ENCODE peak calls at places on chromosome 18, in eight cellular contexts. One of them, this sample, is unnamed.

GRCh38 chr18:10403675-10404074 is 50.8 kb upstream of the APCDD1 start:
- DNase-seq in NB4: no peak
- DNase-seq in HFF-Myc: no peak
- DNase-seq in psoas muscle: no peak
- DNase-seq in cardiac fibroblast: no peak
- DNase-seq in MCF 10A: no peak
- DNase-seq in GM12878: no peak
- DNase-seq in IMR-90: no peak
- DNase-seq in this sample: no peak

GRCh38 chr18:9017170-9017899 is 85.2 kb upstream of the NDUFV2 start:
- DNase-seq in GM12878: peak; percentile 20
- DNase-seq in cardiac fibroblast: peak; percentile 89
- DNase-seq in HFF-Myc: peak; percentile 78
- DNase-seq in psoas muscle: peak; percentile 88
- DNase-seq in NB4: peak; percentile 96
- DNase-seq in MCF 10A: peak; percentile 94
- DNase-seq in IMR-90: peak; percentile 94
- DNase-seq in this sample: peak; percentile 62

GRCh38 chr18:63844254-63844653 is 43.3 kb upstream of the SERPINB2 start:
- DNase-seq in MCF 10A: peak; percentile 68
- DNase-seq in HFF-Myc: peak; percentile 56
- DNase-seq in psoas muscle: no peak
- DNase-seq in cardiac fibroblast: peak; percentile 48
- DNase-seq in NB4: peak; percentile 62
- DNase-seq in IMR-90: peak; percentile 67
- DNase-seq in GM12878: no peak
- DNase-seq in this sample: no peak

GRCh38 chr18:32802606-32803451 is 30.0 kb upstream of the KLHL14 start:
- DNase-seq in GM12878: no peak
- DNase-seq in MCF 10A: no peak
- DNase-seq in IMR-90: no peak
- DNase-seq in psoas muscle: no peak
- DNase-seq in HFF-Myc: no peak
- DNase-seq in NB4: no peak
- DNase-seq in cardiac fibroblast: no peak
- DNase-seq in this sample: no peak

GRCh38 chr18:44733069-44733753 is 52.5 kb downstream of the SETBP1 start:
- DNase-seq in GM12878: no peak
- DNase-seq in MCF 10A: peak; percentile 83
- DNase-seq in psoas muscle: no peak
- DNase-seq in cardiac fibroblast: peak; percentile 47
- DNase-seq in IMR-90: peak; percentile 86
- DNase-seq in NB4: peak; percentile 87
- DNase-seq in HFF-Myc: peak; percentile 30
- DNase-seq in this sample: no peak

GRCh38 chr18:73668051-73668450 is 479.6 kb downstream of the FBXO15 start:
- DNase-seq in IMR-90: no peak
- DNase-seq in HFF-Myc: no peak
- DNase-seq in NB4: no peak
- DNase-seq in GM12878: no peak
- DNase-seq in MCF 10A: no peak
- DNase-seq in cardiac fibroblast: no peak
- DNase-seq in psoas muscle: no peak
- DNase-seq in this sample: no peak

GRCh38 chr18:3726241-3726951 is 276.4 kb downstream of the TGIF1 start:
- DNase-seq in HFF-Myc: no peak
- DNase-seq in psoas muscle: no peak
- DNase-seq in GM12878: no peak
- DNase-seq in MCF 10A: no peak
- DNase-seq in IMR-90: no peak
- DNase-seq in NB4: no peak
- DNase-seq in cardiac fibroblast: no peak
- DNase-seq in this sample: no peak

GRCh38 chr18:24027156-24027555 is 12.6 kb downstream of the TTC39C start:
- DNase-seq in cardiac fibroblast: peak; percentile 95
- DNase-seq in MCF 10A: peak; percentile 95
- DNase-seq in IMR-90: peak; percentile 93
- DNase-seq in HFF-Myc: no peak
- DNase-seq in GM12878: no peak
- DNase-seq in NB4: peak; percentile 73
- DNase-seq in psoas muscle: peak; percentile 72
- DNase-seq in this sample: no peak

GRCh38 chr18:47969851-47970250 is 39.4 kb upstream of the SMAD2 start:
- DNase-seq in MCF 10A: peak; percentile 64
- DNase-seq in NB4: peak; percentile 82
- DNase-seq in IMR-90: no peak
- DNase-seq in HFF-Myc: no peak
- DNase-seq in cardiac fibroblast: peak; percentile 9
- DNase-seq in psoas muscle: no peak
- DNase-seq in GM12878: no peak
- DNase-seq in this sample: no peak

GRCh38 chr18:42437001-42437400 is 482.0 kb downstream of the PIK3C3 start:
- DNase-seq in HFF-Myc: no peak
- DNase-seq in psoas muscle: no peak
- DNase-seq in IMR-90: no peak
- DNase-seq in MCF 10A: no peak
- DNase-seq in GM12878: no peak
- DNase-seq in NB4: no peak
- DNase-seq in cardiac fibroblast: no peak
- DNase-seq in this sample: no peak

GRCh38 chr18:58361212-58361611 is 267.7 kb downstream of the ALPK2 start:
- DNase-seq in MCF 10A: no peak
- DNase-seq in GM12878: no peak
- DNase-seq in IMR-90: peak; percentile 27
- DNase-seq in psoas muscle: no peak
- DNase-seq in HFF-Myc: no peak
- DNase-seq in NB4: no peak
- DNase-seq in cardiac fibroblast: peak; percentile 56
- DNase-seq in this sample: no peak

GRCh38 chr18:58363767-58364540 is 264.9 kb downstream of the ALPK2 start:
- DNase-seq in psoas muscle: no peak
- DNase-seq in GM12878: no peak
- DNase-seq in HFF-Myc: no peak
- DNase-seq in MCF 10A: peak; percentile 27
- DNase-seq in NB4: no peak
- DNase-seq in IMR-90: peak; percentile 70
- DNase-seq in cardiac fibroblast: peak; percentile 18
- DNase-seq in this sample: no peak

GRCh38 chr18:58364867-58365533 is 263.9 kb downstream of the ALPK2 start:
- DNase-seq in NB4: no peak
- DNase-seq in GM12878: no peak
- DNase-seq in IMR-90: peak; percentile 68
- DNase-seq in psoas muscle: no peak
- DNase-seq in MCF 10A: peak; percentile 16
- DNase-seq in cardiac fibroblast: no peak
- DNase-seq in HFF-Myc: no peak
- DNase-seq in this sample: no peak

GRCh38 chr18:58362027-58362575 is 266.8 kb downstream of the ALPK2 start:
- DNase-seq in cardiac fibroblast: peak; percentile 95
- DNase-seq in HFF-Myc: peak; percentile 62
- DNase-seq in MCF 10A: peak; percentile 86
- DNase-seq in IMR-90: peak; percentile 97
- DNase-seq in psoas muscle: no peak
- DNase-seq in GM12878: no peak
- DNase-seq in NB4: no peak
- DNase-seq in this sample: no peak

DNA sequence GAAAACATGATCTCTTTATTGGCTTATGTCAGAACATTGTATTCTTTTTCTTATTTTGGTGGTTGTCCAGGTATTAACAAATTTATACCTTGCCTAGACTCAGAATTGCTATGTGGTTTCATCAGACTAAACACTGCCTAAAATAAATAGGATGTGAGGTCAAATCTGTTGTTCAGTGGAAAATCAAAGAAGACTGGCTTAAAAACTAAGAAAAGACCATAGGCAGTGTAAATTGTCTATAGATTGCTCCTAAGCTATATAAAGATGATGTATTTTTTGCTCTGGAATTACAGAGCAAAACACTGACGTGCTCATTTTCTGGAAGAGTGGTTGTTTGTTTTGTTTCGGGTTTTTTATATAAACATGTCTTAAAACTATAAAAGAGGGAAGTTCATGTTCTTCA is 266.1 kb downstream of the ALPK2 start:
- DNase-seq in cardiac fibroblast: no peak
- DNase-seq in GM12878: no peak
- DNase-seq in IMR-90: peak; percentile 51
- DNase-seq in NB4: no peak
- DNase-seq in MCF 10A: no peak
- DNase-seq in HFF-Myc: no peak
- DNase-seq in psoas muscle: no peak
- DNase-seq in this sample: no peak
- TF ChIP-seq CTCF in cardiac fibroblast: no peak
- TF ChIP-seq CTCF in GM12878: no peak
- TF ChIP-seq CTCF in IMR-90: no peak
- TF ChIP-seq CTCF in NB4: no peak
- TF ChIP-seq CTCF in MCF 10A: no peak
- TF ChIP-seq CTCF in HFF-Myc: no peak
- TF ChIP-seq CTCF in psoas muscle: no peak
- TF ChIP-seq CTCF in this sample: no peak

GRCh38 chr18:79826966-79827365 is 29.2 kb downstream of the KCNG2 start:
- DNase-seq in IMR-90: no peak
- DNase-seq in cardiac fibroblast: no peak
- DNase-seq in HFF-Myc: no peak
- DNase-seq in MCF 10A: no peak
- DNase-seq in NB4: no peak
- DNase-seq in psoas muscle: no peak
- DNase-seq in GM12878: no peak
- DNase-seq in this sample: no peak
- TF ChIP-seq CTCF in IMR-90: no peak
- TF ChIP-seq CTCF in cardiac fibroblast: no peak
- TF ChIP-seq CTCF in HFF-Myc: no peak
- TF ChIP-seq CTCF in MCF 10A: no peak
- TF ChIP-seq CTCF in NB4: no peak
- TF ChIP-seq CTCF in psoas muscle: no peak
- TF ChIP-seq CTCF in GM12878: no peak
- TF ChIP-seq CTCF in this sample: no peak

GRCh38 chr18:37484893-37485834 is 80.4 kb downstream of the CELF4 start:
- DNase-seq in psoas muscle: no peak
- DNase-seq in cardiac fibroblast: peak; percentile 59
- DNase-seq in NB4: no peak
- DNase-seq in MCF 10A: no peak
- DNase-seq in GM12878: no peak
- DNase-seq in HFF-Myc: no peak
- DNase-seq in IMR-90: peak; percentile 5
- DNase-seq in this sample: no peak
- TF ChIP-seq CTCF in psoas muscle: peak; percentile 45
- TF ChIP-seq CTCF in cardiac fibroblast: no peak
- TF ChIP-seq CTCF in NB4: no peak
- TF ChIP-seq CTCF in MCF 10A: no peak
- TF ChIP-seq CTCF in GM12878: no peak
- TF ChIP-seq CTCF in HFF-Myc: no peak
- TF ChIP-seq CTCF in IMR-90: peak; percentile 32
- TF ChIP-seq CTCF in this sample: no peak

DNA sequence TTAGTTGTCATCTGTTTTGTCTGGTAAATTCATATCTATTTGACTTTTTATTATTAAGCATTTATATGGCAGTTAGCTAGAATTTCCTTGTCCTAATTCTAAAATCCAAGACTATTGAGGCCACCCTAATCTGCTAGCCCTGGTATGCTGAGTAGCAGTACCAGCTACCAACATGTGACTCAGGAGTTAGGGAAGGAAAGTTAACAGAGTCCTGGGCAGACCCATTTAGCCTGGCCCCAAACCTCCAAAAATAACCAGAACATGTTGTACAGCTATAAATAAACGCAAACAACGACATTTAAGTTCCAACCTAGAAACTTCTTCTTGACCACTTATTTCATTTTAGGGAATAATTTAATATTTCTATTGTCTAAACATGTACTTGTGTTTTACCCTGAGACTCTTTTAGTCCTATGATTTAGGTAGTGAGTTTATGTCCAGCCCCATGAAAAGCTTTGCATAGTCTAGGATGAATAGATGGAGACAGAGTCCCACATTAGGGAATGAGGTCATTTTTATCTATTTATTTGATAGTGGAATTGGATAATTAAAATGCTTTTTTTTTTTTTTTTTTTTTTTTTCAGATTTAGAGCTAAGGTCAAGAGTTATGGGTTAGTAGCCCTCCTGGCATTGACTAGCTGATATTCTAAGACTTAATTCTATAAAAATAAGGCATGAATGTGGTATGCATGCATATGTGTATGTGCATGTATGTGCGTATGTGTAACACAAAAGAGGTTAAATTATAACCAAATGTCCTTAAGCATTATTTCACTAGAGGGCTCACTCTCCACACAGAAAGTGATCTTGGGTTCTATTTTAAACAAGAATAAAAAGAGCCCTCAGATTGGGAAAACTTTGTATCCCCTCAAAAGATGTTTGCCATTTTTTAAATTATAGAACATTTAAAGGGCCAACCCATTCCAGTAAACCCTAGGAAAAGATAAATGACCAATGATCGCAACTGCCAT is 160.0 kb upstream of the MAPRE2 start:
- DNase-seq in psoas muscle: no peak
- DNase-seq in IMR-90: peak; percentile 43
- DNase-seq in GM12878: no peak
- DNase-seq in MCF 10A: peak; percentile 18
- DNase-seq in NB4: peak; percentile 12
- DNase-seq in cardiac fibroblast: peak; percentile 6
- DNase-seq in HFF-Myc: no peak
- DNase-seq in this sample: no peak
- TF ChIP-seq CTCF in psoas muscle: peak; percentile 42
- TF ChIP-seq CTCF in IMR-90: peak; percentile 54
- TF ChIP-seq CTCF in GM12878: no peak
- TF ChIP-seq CTCF in MCF 10A: peak; percentile 17
- TF ChIP-seq CTCF in NB4: no peak
- TF ChIP-seq CTCF in cardiac fibroblast: peak; percentile 17
- TF ChIP-seq CTCF in HFF-Myc: peak; percentile 17
- TF ChIP-seq CTCF in this sample: no peak

GRCh38 chr18:666177-666576 is 8.7 kb downstream of the TYMS start:
- DNase-seq in NB4: peak; percentile 45
- DNase-seq in GM12878: no peak
- DNase-seq in IMR-90: no peak
- DNase-seq in HFF-Myc: no peak
- DNase-seq in MCF 10A: no peak
- DNase-seq in cardiac fibroblast: no peak
- DNase-seq in psoas muscle: no peak
- DNase-seq in this sample: no peak
- TF ChIP-seq CTCF in NB4: peak; percentile 42
- TF ChIP-seq CTCF in GM12878: peak; percentile 21
- TF ChIP-seq CTCF in IMR-90: peak; percentile 27
- TF ChIP-seq CTCF in HFF-Myc: peak; percentile 40
- TF ChIP-seq CTCF in MCF 10A: no peak
- TF ChIP-seq CTCF in cardiac fibroblast: peak; percentile 37
- TF ChIP-seq CTCF in psoas muscle: no peak
- TF ChIP-seq CTCF in this sample: no peak